ENCODE peak calls at places on chromosome 19, in nine cellular contexts. G, C, R, B, M, Q, D, L and W are unnamed samples.
A peak's percentile ranks its signal among the peaks of the same experiment; 100 is the strongest.

GRCh38 chr19:33703821-33704220 is 82.1 kb downstream of the CHST8 start:
- DNase-seq in C (no peak), Q (no peak), G (no peak), D (no peak), M (no peak), L (no peak), B (no peak), R (no peak), W (no peak)

GRCh38 chr19:6239401-6239844 is 40.4 kb downstream of the MLLT1 start:
- DNase-seq in Q (peak; percentile 44), G (peak; percentile 66), M (no peak), D (no peak), R (peak; percentile 76), L (no peak), B (no peak), C (no peak), W (no peak)

GRCh38 chr19:16144216-16144581 is 714 bp downstream of the HSH2D start:
- DNase-seq in C (no peak), G (no peak), D (no peak), L (no peak), Q (no peak), R (no peak), B (no peak), M (no peak), W (no peak)

GRCh38 chr19:14381689-14382474 is 638 bp downstream of the ADGRE5 start:
- DNase-seq in L (no peak), R (peak; percentile 66), D (no peak), B (peak; percentile 82), G (peak; percentile 57), C (peak; percentile 66), Q (peak; percentile 44), M (peak; percentile 85), W (no peak)

GRCh38 chr19:30227071-30227621 is 145.0 kb upstream of the ZNF536 start:
- DNase-seq in G (no peak), D (peak; percentile 63), M (no peak), R (no peak), C (no peak), L (no peak), Q (no peak), B (no peak), W (no peak)

GRCh38 chr19:16247353-16248182 is 49.9 kb downstream of the AP1M1 start:
- DNase-seq in B (peak; percentile 86), R (peak; percentile 94), M (peak; percentile 86), C (peak; percentile 85), D (peak; percentile 94), L (peak; percentile 37), Q (peak; percentile 90), G (peak; percentile 89), W (peak; percentile 92)

GRCh38 chr19:8610041-8610927 is at the start of gene ADAMTS10:
- DNase-seq in Q (peak; percentile 59), C (no peak), M (peak; percentile 26), B (peak; percentile 38), G (no peak), R (no peak), D (peak; percentile 76), L (no peak), W (no peak)

GRCh38 chr19:2039082-2039958 is 11.7 kb downstream of the MKNK2 start:
- DNase-seq in Q (peak; percentile 44), R (peak; percentile 78), C (no peak), D (no peak), G (no peak), L (no peak), B (no peak), M (no peak), W (no peak)

GRCh38 chr19:50273821-50274220 is 55.4 kb downstream of the KCNC3 start:
- DNase-seq in Q (no peak), M (no peak), G (no peak), B (no peak), R (no peak), C (no peak), D (no peak), L (no peak), W (no peak)
- TF ChIP-seq CTCF in Q (no peak), M (no peak), G (no peak), B (no peak), R (no peak), C (no peak), D (no peak), L (no peak), W (no peak)

DNA sequence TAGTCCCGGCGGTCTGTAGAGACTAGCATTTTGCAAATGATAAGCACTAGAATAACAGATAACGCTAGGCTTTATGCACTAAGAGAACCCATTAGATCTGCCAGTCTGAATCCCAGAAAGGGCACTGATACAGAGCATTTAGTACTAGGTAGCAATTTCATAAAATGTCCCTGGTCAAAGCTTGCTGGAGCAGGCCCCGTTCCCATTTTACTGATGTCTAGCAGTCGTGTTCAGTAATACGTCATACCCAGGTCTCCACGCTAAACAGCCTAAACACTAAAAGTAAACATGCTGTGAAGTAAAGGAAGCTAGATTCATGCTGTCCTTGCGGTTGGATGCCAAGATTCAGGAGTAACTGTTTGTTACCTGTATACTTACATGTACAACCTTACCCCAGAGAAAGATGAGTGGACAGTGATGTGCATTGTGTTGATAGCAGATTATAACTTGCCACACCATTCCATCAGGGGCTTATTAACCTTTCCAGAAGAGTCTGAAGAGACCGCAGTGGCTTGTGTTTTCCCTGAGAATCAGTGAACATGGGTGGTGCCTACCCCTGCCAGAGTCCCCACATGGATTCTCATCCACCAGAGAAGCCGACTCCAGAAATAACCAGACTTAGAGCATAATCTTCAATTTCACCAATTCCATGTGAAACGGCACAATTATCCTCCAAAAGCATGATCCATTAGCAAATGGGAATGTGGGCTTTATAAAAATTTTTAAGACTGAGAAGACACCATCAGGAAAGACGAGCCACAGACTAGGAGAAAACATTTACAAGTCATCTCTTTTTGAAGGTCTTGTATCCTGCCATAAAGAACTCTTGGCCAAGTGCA is 3.4 kb upstream of the RPS11 start:
- DNase-seq in Q (no peak), R (no peak), M (no peak), C (peak; percentile 44), L (no peak), B (no peak), D (peak; percentile 40), G (no peak), W (no peak)
- H3K27ac ChIP-seq in Q (no peak overlapping the region), R (peak overlapping the region; percentile 58), M (peak overlapping the region; percentile 28), C (peak overlapping the region; percentile 94), L (no peak overlapping the region), B (no peak overlapping the region), D (peak overlapping the region; percentile 100), G (peak overlapping the region; percentile 36), W (no peak overlapping the region)

GRCh38 chr19:56119585-56119978 is 1.5 kb downstream of the ZNF787 start:
- DNase-seq in G (peak; percentile 61), C (no peak), M (peak; percentile 81), L (no peak), R (peak; percentile 78), B (no peak), Q (no peak), D (no peak), W (no peak)

GRCh38 chr19:56117889-56118288 is 3.2 kb downstream of the ZNF787 start:
- DNase-seq in D (no peak), L (no peak), R (no peak), C (no peak), M (no peak), B (no peak), G (no peak), Q (no peak), W (no peak)

GRCh38 chr19:56120002-56120370 is 1.1 kb downstream of the ZNF787 start:
- DNase-seq in C (no peak), B (no peak), M (no peak), R (no peak), L (no peak), D (no peak), G (no peak), Q (no peak), W (no peak)

GRCh38 chr19:56117376-56117884 is 3.7 kb downstream of the ZNF787 start:
- DNase-seq in M (no peak), C (no peak), R (no peak), D (no peak), G (peak; percentile 70), B (no peak), L (no peak), Q (no peak), W (no peak)

DNA sequence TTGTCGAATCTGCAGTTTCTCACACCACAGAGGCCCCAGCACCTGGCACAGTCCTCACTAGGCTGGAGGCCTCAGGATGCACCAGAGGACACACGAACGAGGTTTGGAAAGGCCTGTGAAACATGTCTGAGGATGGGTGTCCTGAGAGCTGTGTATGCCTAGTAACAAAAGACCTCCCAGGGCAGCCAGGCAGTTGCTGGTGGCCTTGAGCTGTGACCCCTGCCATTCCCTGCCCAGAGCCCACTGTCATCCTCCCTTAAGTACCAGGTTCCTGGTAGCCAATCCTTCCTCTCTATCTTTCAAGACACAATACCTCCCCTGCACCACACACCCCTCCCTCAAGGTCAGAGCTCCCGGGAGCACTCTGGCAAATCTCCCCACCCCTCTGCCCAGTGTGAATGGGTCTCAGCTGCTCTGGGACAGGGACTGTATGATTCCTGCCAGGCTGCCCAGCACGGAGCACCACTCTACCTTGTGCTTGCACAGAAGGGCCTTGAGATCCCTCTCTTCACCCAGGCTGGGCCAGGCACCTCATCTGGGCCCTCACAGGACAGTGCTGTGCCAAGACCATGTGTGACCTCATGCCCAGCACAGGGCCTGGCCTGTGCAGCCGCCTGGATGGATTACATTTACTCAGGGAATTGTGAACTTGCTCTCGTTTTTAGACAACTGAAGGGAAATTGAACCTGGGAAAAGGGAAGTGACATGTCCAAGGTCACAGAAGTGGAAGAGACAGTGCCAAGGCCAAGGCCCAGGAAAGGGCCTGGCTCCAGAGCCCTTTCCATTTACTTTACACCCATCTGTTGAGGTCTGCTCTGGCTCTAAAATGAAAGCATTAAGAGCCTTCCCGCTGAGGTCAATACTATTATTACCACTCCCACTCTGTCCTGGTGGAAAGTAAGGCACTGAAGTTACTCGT is 2.2 kb downstream of the ZNF787 start:
- DNase-seq in R (no peak), G (no peak), Q (no peak), L (no peak), M (no peak), B (no peak), D (no peak), C (no peak), W (no peak)
- H3K4me3 ChIP-seq in R (peak overlapping the region; percentile 90), G (peak overlapping the region; percentile 87), Q (no peak overlapping the region), L (peak overlapping the region; percentile 73), M (peak overlapping the region; percentile 75), B (no peak overlapping the region), D (peak overlapping the region; percentile 93), C (peak overlapping the region; percentile 83), W (peak overlapping the region; percentile 92)

GRCh38 chr19:10338940-10339339 is 484 bp downstream of the ICAM3 start:
- DNase-seq in R (no peak), L (no peak), Q (no peak), B (no peak), D (no peak), G (no peak), C (no peak), M (no peak), W (no peak)

GRCh38 chr19:10335149-10336053 is 2.1 kb upstream of the RAVER1 start:
- DNase-seq in R (no peak), M (no peak), Q (no peak), G (no peak), D (peak; percentile 52), B (no peak), L (no peak), C (no peak), W (no peak)

GRCh38 chr19:10333758-10334339 is 520 bp upstream of the RAVER1 start:
- DNase-seq in C (no peak), L (no peak), B (no peak), D (no peak), G (no peak), M (no peak), Q (no peak), R (no peak), W (no peak)

GRCh38 chr19:10332158-10332964 is 968 bp downstream of the RAVER1 start:
- DNase-seq in L (no peak), Q (no peak), C (no peak), B (no peak), G (no peak), M (peak; percentile 70), R (no peak), D (no peak), W (no peak)

GRCh38 chr19:10334340-10335148 is 1.2 kb upstream of the RAVER1 start:
- DNase-seq in Q (peak; percentile 97), R (peak; percentile 98), C (peak; percentile 83), G (peak; percentile 97), D (peak; percentile 95), L (peak; percentile 89), B (no peak), M (peak; percentile 99), W (peak; percentile 97)
- TF ChIP-seq CTCF in Q (no peak), R (no peak), C (no peak), G (no peak), D (peak; percentile 21), L (peak; percentile 33), B (no peak), M (no peak), W (no peak)